ENCODE peak calls at places on chromosome 11, in ten cellular contexts. Q is adrenal gland, V is uterus, L is HCT116, Y is right lobe of liver, S is sigmoid colon, W is IMR-90, J is H1, M is thyroid gland, I is lower leg skin. K is an unnamed sample.

GRCh38 chr11:45765836-45766235 is 39.1 kb upstream of the SLC35C1 start:
- DNase-seq in Q (no peak), V (no peak), L (no peak), Y (no peak), S (no peak), W (no peak), J (no peak), M (peak; percentile 56), I (peak; percentile 32), K (no peak)

GRCh38 chr11:115848614-115849013 is 344.4 kb upstream of the CADM1 start:
- DNase-seq in Q (no peak), V (no peak), L (no peak), Y (no peak), S (no peak), W (no peak), J (no peak), M (no peak), I (no peak), K (no peak)

GRCh38 chr11:134339756-134340155 is 8.0 kb downstream of the GLB1L2 start:
- DNase-seq in Q (no peak), V (no peak), L (no peak), Y (no peak), S (no peak), W (no peak), J (no peak), M (no peak), I (peak; percentile 66), K (no peak)

GRCh38 chr11:17400048-17400775 is 11.8 kb upstream of the KCNJ11 start:
- DNase-seq in Q (no peak), V (no peak), L (no peak), Y (peak; percentile 14), S (no peak), W (no peak), J (no peak), M (no peak), I (no peak), K (peak; percentile 75)

GRCh38 chr11:33930317-33931021 is 38.6 kb upstream of the LMO2 start:
- DNase-seq in Q (no peak), V (no peak), L (no peak), Y (no peak), S (no peak), W (no peak), J (no peak), M (no peak), I (no peak), K (no peak)

GRCh38 chr11:20089796-20090653 is 70.2 kb downstream of the DBX1 start:
- DNase-seq in Q (peak; percentile 70), V (no peak), L (no peak), Y (no peak), S (no peak), W (peak; percentile 71), J (no peak), M (no peak), I (no peak), K (no peak)

GRCh38 chr11:117826360-117826635 is 1.8 kb upstream of the FXYD2 start:
- DNase-seq in Q (no peak), V (peak; percentile 13), L (no peak), Y (no peak), S (peak; percentile 46), W (no peak), J (no peak), M (no peak), I (no peak), K (no peak)

GRCh38 chr11:125071831-125072209 is 8.7 kb downstream of the SLC37A2 start:
- DNase-seq in Q (peak; percentile 55), V (no peak), L (no peak), Y (no peak), S (no peak), W (no peak), J (no peak), M (no peak), I (no peak), K (peak; percentile 72)

GRCh38 chr11:72353861-72354260 is 80.5 kb downstream of the CLPB start:
- DNase-seq in Q (no peak), V (no peak), L (no peak), Y (no peak), S (no peak), W (peak; percentile 22), J (no peak), M (no peak), I (no peak), K (no peak)

GRCh38 chr11:24496728-24497396 is at the start of gene LUZP2:
- DNase-seq in Q (peak; percentile 56), V (no peak), L (no peak), Y (peak; percentile 19), S (no peak), W (peak; percentile 51), J (peak; percentile 57), M (peak; percentile 27), I (no peak), K (peak; percentile 70)

GRCh38 chr11:20113147-20113435 is 47.2 kb downstream of the DBX1 start:
- DNase-seq in Q (no peak), V (no peak), L (no peak), Y (no peak), S (no peak), W (no peak), J (no peak), M (no peak), I (no peak), K (no peak)

GRCh38 chr11:116400081-116400480 is 372.7 kb downstream of the BUD13 start:
- DNase-seq in Q (no peak), V (no peak), L (no peak), Y (peak; percentile 71), S (no peak), W (no peak), J (no peak), M (no peak), I (no peak), K (no peak)

GRCh38 chr11:13405220-13405619 is 57.8 kb downstream of the BTBD10 start:
- DNase-seq in Q (no peak), V (no peak), L (no peak), Y (no peak), S (no peak), W (no peak), J (no peak), M (no peak), I (no peak), K (no peak)

GRCh38 chr11:78752528-78752927 is 177.9 kb upstream of the NARS2 start:
- DNase-seq in Q (no peak), V (no peak), L (no peak), Y (no peak), S (no peak), W (no peak), J (no peak), M (no peak), I (no peak), K (no peak)

GRCh38 chr11:64935634-64936081 is at the start of gene GPHA2:
- DNase-seq in Q (no peak), V (peak; percentile 50), L (no peak), Y (no peak), S (no peak), W (no peak), J (peak; percentile 53), M (no peak), I (peak; percentile 69), K (no peak)
- TF ChIP-seq POLR2A in Q (no peak), V (no peak), L (no peak), Y (no peak), S (no peak), W (no peak), J (no peak), M (no peak), I (no peak), K (no peak)

DNA sequence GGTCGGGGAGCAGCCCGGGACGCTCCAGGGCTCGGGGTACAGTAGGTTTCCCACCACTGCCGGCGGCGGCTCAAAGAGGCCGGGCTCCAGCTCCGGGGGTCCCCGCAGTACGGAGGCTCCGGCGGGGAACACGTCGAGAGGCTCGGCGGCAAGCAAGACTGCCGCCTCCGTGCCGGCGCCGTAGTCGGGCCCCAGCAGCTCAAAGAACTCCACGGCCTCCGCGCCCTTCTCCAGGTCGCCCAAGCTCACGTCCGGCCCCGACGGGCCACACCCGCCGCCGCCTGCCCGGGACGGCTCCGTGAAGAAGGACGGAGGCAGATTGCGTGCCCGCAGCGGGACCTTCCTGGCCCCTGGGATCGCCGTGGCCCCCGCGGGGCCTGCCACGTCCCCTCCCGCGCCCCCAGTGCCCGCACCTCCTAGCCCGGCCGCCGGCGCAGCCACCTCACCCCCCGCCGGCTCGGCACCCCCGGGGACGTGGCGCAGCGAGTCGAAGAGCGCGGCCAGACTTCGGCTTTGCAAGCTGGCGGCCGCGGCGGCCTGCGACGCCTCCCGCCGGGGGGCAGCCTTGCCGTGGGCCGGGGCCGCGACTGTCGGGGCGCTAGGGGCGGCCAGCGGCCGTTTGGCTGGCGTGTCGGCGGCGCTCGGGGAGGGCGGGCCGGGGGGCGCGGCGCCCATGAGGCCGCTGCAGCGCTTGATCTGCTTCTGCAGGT is 775 bp downstream of the FAM181B start:
- DNase-seq in Q (no peak), V (peak; percentile 24), L (no peak), Y (peak; percentile 25), S (no peak), W (no peak), J (no peak), M (peak; percentile 39), I (no peak), K (peak; percentile 79)
- TF ChIP-seq CTCF in Q (no peak), V (no peak), L (no peak), Y (no peak), S (no peak), W (no peak), J (no peak), M (no peak), I (no peak), K (no peak)

GRCh38 chr11:122348658-122349451 is 232.8 kb upstream of the BLID start:
- DNase-seq in Q (no peak), V (no peak), L (no peak), Y (no peak), S (no peak), W (no peak), J (no peak), M (no peak), I (no peak), K (no peak)

GRCh38 chr11:122340607-122341006 is 224.6 kb upstream of the BLID start:
- DNase-seq in Q (no peak), V (no peak), L (no peak), Y (no peak), S (no peak), W (no peak), J (no peak), M (peak; percentile 17), I (no peak), K (no peak)

GRCh38 chr11:122343247-122343646 is 227.2 kb upstream of the BLID start:
- DNase-seq in Q (no peak), V (no peak), L (no peak), Y (no peak), S (no peak), W (no peak), J (no peak), M (no peak), I (no peak), K (no peak)

GRCh38 chr11:122342089-122342749 is 226.2 kb upstream of the BLID start:
- DNase-seq in Q (no peak), V (no peak), L (peak; percentile 27), Y (no peak), S (no peak), W (peak; percentile 25), J (no peak), M (no peak), I (no peak), K (no peak)

GRCh38 chr11:122344281-122344680 is 228.3 kb upstream of the BLID start:
- DNase-seq in Q (peak; percentile 71), V (no peak), L (no peak), Y (no peak), S (no peak), W (peak; percentile 94), J (no peak), M (no peak), I (no peak), K (no peak)
- TF ChIP-seq POLR2A in Q (no peak), V (no peak), L (no peak), Y (no peak), S (no peak), W (no peak), J (no peak), M (no peak), I (no peak), K (no peak)

GRCh38 chr11:120326845-120327281 is 1.8 kb downstream of the TLCD5 start:
- DNase-seq in Q (no peak), V (no peak), L (no peak), Y (no peak), S (no peak), W (peak; percentile 51), J (no peak), M (no peak), I (no peak), K (no peak)
- TF ChIP-seq CTCF in Q (no peak), V (no peak), L (no peak), Y (no peak), S (no peak), W (no peak), J (no peak), M (no peak), I (no peak), K (no peak)